ENCODE peak calls at places on chromosomes 5 and 9, in seven cellular contexts. One of them, this sample, is unnamed.

GRCh38 chr5:36701085-36701691 is 94.8 kb downstream of the SLC1A3 start:
- DNase-seq in CD8-positive, alpha-beta memory T cell: no peak
- DNase-seq in fibroblast of lung: no peak
- DNase-seq in pancreas: no peak
- DNase-seq in esophagus squamous epithelium: no peak
- DNase-seq in effector memory CD4-positive, alpha-beta T cell: no peak
- DNase-seq in body of pancreas: no peak
- DNase-seq in this sample: no peak

GRCh38 chr9:123375725-123376132 is 19.7 kb downstream of the CRB2 start:
- DNase-seq in fibroblast of lung: peak; percentile 29
- DNase-seq in effector memory CD4-positive, alpha-beta T cell: no peak
- DNase-seq in esophagus squamous epithelium: no peak
- DNase-seq in pancreas: no peak
- DNase-seq in CD8-positive, alpha-beta memory T cell: no peak
- DNase-seq in body of pancreas: no peak
- DNase-seq in this sample: no peak

GRCh38 chr9:110543631-110544051 is 35.9 kb downstream of the SVEP1 start:
- DNase-seq in CD8-positive, alpha-beta memory T cell: no peak
- DNase-seq in pancreas: no peak
- DNase-seq in fibroblast of lung: peak; percentile 25
- DNase-seq in body of pancreas: peak; percentile 11
- DNase-seq in effector memory CD4-positive, alpha-beta T cell: no peak
- DNase-seq in esophagus squamous epithelium: no peak
- DNase-seq in this sample: peak; percentile 48

GRCh38 chr9:114889802-114890224 is 40.6 kb downstream of the TNFSF8 start:
- DNase-seq in fibroblast of lung: peak; percentile 39
- DNase-seq in effector memory CD4-positive, alpha-beta T cell: no peak
- DNase-seq in pancreas: no peak
- DNase-seq in body of pancreas: no peak
- DNase-seq in CD8-positive, alpha-beta memory T cell: no peak
- DNase-seq in esophagus squamous epithelium: no peak
- DNase-seq in this sample: no peak

GRCh38 chr5:94243612-94244011 is 374.8 kb downstream of the KIAA0825 start:
- DNase-seq in effector memory CD4-positive, alpha-beta T cell: no peak
- DNase-seq in pancreas: no peak
- DNase-seq in body of pancreas: no peak
- DNase-seq in esophagus squamous epithelium: no peak
- DNase-seq in CD8-positive, alpha-beta memory T cell: no peak
- DNase-seq in fibroblast of lung: peak; percentile 95
- DNase-seq in this sample: no peak

GRCh38 chr5:115979628-115980041 is 17.4 kb downstream of the LVRN start:
- DNase-seq in esophagus squamous epithelium: no peak
- DNase-seq in pancreas: no peak
- DNase-seq in fibroblast of lung: peak; percentile 23
- DNase-seq in body of pancreas: no peak
- DNase-seq in effector memory CD4-positive, alpha-beta T cell: no peak
- DNase-seq in CD8-positive, alpha-beta memory T cell: no peak
- DNase-seq in this sample: no peak

GRCh38 chr5:12557012-12557411 is 652.8 kb upstream of the CTNND2 start:
- DNase-seq in body of pancreas: no peak
- DNase-seq in effector memory CD4-positive, alpha-beta T cell: no peak
- DNase-seq in pancreas: no peak
- DNase-seq in fibroblast of lung: no peak
- DNase-seq in CD8-positive, alpha-beta memory T cell: no peak
- DNase-seq in esophagus squamous epithelium: no peak
- DNase-seq in this sample: no peak

GRCh38 chr9:133713211-133713959 is 24.8 kb downstream of the SARDH start:
- DNase-seq in CD8-positive, alpha-beta memory T cell: no peak
- DNase-seq in fibroblast of lung: no peak
- DNase-seq in esophagus squamous epithelium: no peak
- DNase-seq in effector memory CD4-positive, alpha-beta T cell: no peak
- DNase-seq in body of pancreas: no peak
- DNase-seq in pancreas: no peak
- DNase-seq in this sample: no peak

GRCh38 chr5:15601853-15602252 is 101.9 kb downstream of the FBXL7 start:
- DNase-seq in body of pancreas: no peak
- DNase-seq in CD8-positive, alpha-beta memory T cell: no peak
- DNase-seq in effector memory CD4-positive, alpha-beta T cell: no peak
- DNase-seq in esophagus squamous epithelium: no peak
- DNase-seq in fibroblast of lung: no peak
- DNase-seq in pancreas: no peak
- DNase-seq in this sample: no peak

GRCh38 chr5:109567374-109568044 is 122.2 kb upstream of the MAN2A1 start:
- DNase-seq in body of pancreas: peak; percentile 12
- DNase-seq in fibroblast of lung: peak; percentile 10
- DNase-seq in CD8-positive, alpha-beta memory T cell: no peak
- DNase-seq in pancreas: no peak
- DNase-seq in esophagus squamous epithelium: no peak
- DNase-seq in effector memory CD4-positive, alpha-beta T cell: no peak
- DNase-seq in this sample: no peak

GRCh38 chr5:175484824-175485223 is 6.5 kb downstream of the SFXN1 start:
- DNase-seq in pancreas: no peak
- DNase-seq in fibroblast of lung: no peak
- DNase-seq in body of pancreas: no peak
- DNase-seq in esophagus squamous epithelium: no peak
- DNase-seq in effector memory CD4-positive, alpha-beta T cell: no peak
- DNase-seq in CD8-positive, alpha-beta memory T cell: no peak
- DNase-seq in this sample: no peak

GRCh38 chr5:175485631-175486030 is 7.3 kb downstream of the SFXN1 start:
- DNase-seq in fibroblast of lung: peak; percentile 26
- DNase-seq in body of pancreas: no peak
- DNase-seq in CD8-positive, alpha-beta memory T cell: no peak
- DNase-seq in pancreas: no peak
- DNase-seq in effector memory CD4-positive, alpha-beta T cell: no peak
- DNase-seq in esophagus squamous epithelium: no peak
- DNase-seq in this sample: no peak

GRCh38 chr5:175484322-175484721 is 6.0 kb downstream of the SFXN1 start:
- DNase-seq in body of pancreas: no peak
- DNase-seq in CD8-positive, alpha-beta memory T cell: no peak
- DNase-seq in pancreas: no peak
- DNase-seq in effector memory CD4-positive, alpha-beta T cell: no peak
- DNase-seq in esophagus squamous epithelium: no peak
- DNase-seq in fibroblast of lung: no peak
- DNase-seq in this sample: no peak

GRCh38 chr5:175479125-175479881 is 943 bp downstream of the SFXN1 start:
- DNase-seq in CD8-positive, alpha-beta memory T cell: no peak
- DNase-seq in effector memory CD4-positive, alpha-beta T cell: no peak
- DNase-seq in fibroblast of lung: no peak
- DNase-seq in body of pancreas: peak; percentile 15
- DNase-seq in pancreas: no peak
- DNase-seq in esophagus squamous epithelium: no peak
- DNase-seq in this sample: no peak

DNA sequence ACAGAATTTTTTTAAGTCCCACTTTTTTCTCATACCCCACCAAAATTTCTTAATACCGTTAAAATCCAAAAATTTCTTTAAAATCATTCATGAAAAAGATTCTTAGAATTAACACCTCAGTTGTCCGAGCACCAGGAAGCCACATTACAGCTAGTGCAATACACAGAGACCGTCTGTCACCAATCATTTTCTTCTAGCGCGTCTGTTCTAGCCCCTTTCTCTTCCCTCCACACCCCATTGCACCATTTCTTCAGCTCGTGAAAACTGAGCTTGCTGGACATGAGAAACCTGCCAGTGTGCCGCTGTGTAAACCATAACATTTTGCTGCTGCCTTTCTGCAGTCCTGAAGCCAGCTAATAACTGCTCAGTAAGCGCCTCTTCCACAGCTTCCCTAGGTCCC is 5.0 kb downstream of the SFXN1 start:
- DNase-seq in fibroblast of lung: no peak
- DNase-seq in CD8-positive, alpha-beta memory T cell: no peak
- DNase-seq in effector memory CD4-positive, alpha-beta T cell: no peak
- DNase-seq in pancreas: no peak
- DNase-seq in esophagus squamous epithelium: no peak
- DNase-seq in body of pancreas: no peak
- DNase-seq in this sample: no peak
- H3K36me3 ChIP-seq in fibroblast of lung: no peaks in the 10 kb centered on the region
- H3K36me3 ChIP-seq in CD8-positive, alpha-beta memory T cell: peaks cover 4% of the 10 kb centered on the region
- H3K36me3 ChIP-seq in effector memory CD4-positive, alpha-beta T cell: peaks cover 5% of the 10 kb centered on the region
- H3K36me3 ChIP-seq in pancreas: no peaks in the 10 kb centered on the region
- H3K36me3 ChIP-seq in esophagus squamous epithelium: no peaks in the 10 kb centered on the region
- H3K36me3 ChIP-seq in body of pancreas: no peaks in the 10 kb centered on the region
- H3K36me3 ChIP-seq in this sample: peaks cover 3% of the 10 kb centered on the region

GRCh38 chr5:180349391-180349790 is 3.7 kb downstream of the GFPT2 start:
- DNase-seq in pancreas: no peak
- DNase-seq in body of pancreas: no peak
- DNase-seq in effector memory CD4-positive, alpha-beta T cell: no peak
- DNase-seq in fibroblast of lung: no peak
- DNase-seq in CD8-positive, alpha-beta memory T cell: no peak
- DNase-seq in esophagus squamous epithelium: no peak
- DNase-seq in this sample: no peak
- H3K4me1 ChIP-seq in pancreas: peaks cover 3% of the 10 kb centered on the region
- H3K4me1 ChIP-seq in body of pancreas: peaks cover 25% of the 10 kb centered on the region
- H3K4me1 ChIP-seq in effector memory CD4-positive, alpha-beta T cell: peaks cover 12% of the 10 kb centered on the region
- H3K4me1 ChIP-seq in fibroblast of lung: no peaks in the 10 kb centered on the region
- H3K4me1 ChIP-seq in CD8-positive, alpha-beta memory T cell: peaks cover 5% of the 10 kb centered on the region
- H3K4me1 ChIP-seq in esophagus squamous epithelium: peaks cover 14% of the 10 kb centered on the region
- H3K4me1 ChIP-seq in this sample: peaks cover 6% of the 10 kb centered on the region

GRCh38 chr9:97853056-97853843 is at the start of gene FOXE1:
- DNase-seq in fibroblast of lung: no peak
- DNase-seq in esophagus squamous epithelium: no peak
- DNase-seq in effector memory CD4-positive, alpha-beta T cell: no peak
- DNase-seq in body of pancreas: no peak
- DNase-seq in pancreas: no peak
- DNase-seq in CD8-positive, alpha-beta memory T cell: no peak
- DNase-seq in this sample: no peak

GRCh38 chr9:97855486-97855875 is 2.5 kb downstream of the FOXE1 start:
- DNase-seq in CD8-positive, alpha-beta memory T cell: no peak
- DNase-seq in pancreas: no peak
- DNase-seq in body of pancreas: no peak
- DNase-seq in effector memory CD4-positive, alpha-beta T cell: no peak
- DNase-seq in esophagus squamous epithelium: no peak
- DNase-seq in fibroblast of lung: no peak
- DNase-seq in this sample: no peak

GRCh38 chr9:97853844-97854695 is 1.0 kb downstream of the FOXE1 start:
- DNase-seq in body of pancreas: no peak
- DNase-seq in effector memory CD4-positive, alpha-beta T cell: peak; percentile 20
- DNase-seq in fibroblast of lung: peak; percentile 25
- DNase-seq in pancreas: no peak
- DNase-seq in esophagus squamous epithelium: no peak
- DNase-seq in CD8-positive, alpha-beta memory T cell: peak; percentile 71
- DNase-seq in this sample: no peak

GRCh38 chr9:97855899-97856298 is 2.9 kb downstream of the FOXE1 start:
- DNase-seq in body of pancreas: no peak
- DNase-seq in pancreas: no peak
- DNase-seq in fibroblast of lung: no peak
- DNase-seq in esophagus squamous epithelium: no peak
- DNase-seq in CD8-positive, alpha-beta memory T cell: no peak
- DNase-seq in effector memory CD4-positive, alpha-beta T cell: no peak
- DNase-seq in this sample: no peak

GRCh38 chr9:97854696-97855485 is 1.9 kb downstream of the FOXE1 start:
- DNase-seq in esophagus squamous epithelium: no peak
- DNase-seq in CD8-positive, alpha-beta memory T cell: no peak
- DNase-seq in effector memory CD4-positive, alpha-beta T cell: no peak
- DNase-seq in fibroblast of lung: no peak
- DNase-seq in pancreas: no peak
- DNase-seq in body of pancreas: no peak
- DNase-seq in this sample: no peak
- H3K27me3 ChIP-seq in esophagus squamous epithelium: peaks cover 17% of the 10 kb centered on the region
- H3K27me3 ChIP-seq in CD8-positive, alpha-beta memory T cell: peaks cover 82% of the 10 kb centered on the region
- H3K27me3 ChIP-seq in effector memory CD4-positive, alpha-beta T cell: peaks cover 82% of the 10 kb centered on the region
- H3K27me3 ChIP-seq in fibroblast of lung: peaks cover 81% of the 10 kb centered on the region
- H3K27me3 ChIP-seq in pancreas: peaks cover 6% of the 10 kb centered on the region
- H3K27me3 ChIP-seq in body of pancreas: peaks cover 4% of the 10 kb centered on the region
- H3K27me3 ChIP-seq in this sample: peaks cover 99% of the 10 kb centered on the region

DNA sequence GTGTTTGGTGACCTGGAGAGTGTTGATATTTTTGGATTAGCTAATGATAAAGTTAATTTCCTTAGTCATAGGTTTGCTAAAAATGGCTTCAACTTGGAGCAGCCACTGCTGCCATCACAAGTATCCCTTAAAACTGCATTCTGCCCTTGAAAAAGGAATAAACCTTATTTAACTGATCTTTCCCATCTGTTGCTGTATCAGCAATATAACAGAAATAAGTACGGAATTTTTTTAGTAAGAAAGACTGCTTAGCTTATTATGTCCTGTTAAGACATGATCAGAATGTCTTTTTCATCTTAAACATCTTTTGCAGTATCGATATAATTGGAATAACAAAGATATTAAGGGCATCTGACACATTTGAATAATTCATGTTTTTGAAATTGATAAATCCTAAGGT is 75.7 kb downstream of the LNPEP start:
- DNase-seq in fibroblast of lung: no peak
- DNase-seq in CD8-positive, alpha-beta memory T cell: no peak
- DNase-seq in effector memory CD4-positive, alpha-beta T cell: no peak
- DNase-seq in body of pancreas: no peak
- DNase-seq in esophagus squamous epithelium: no peak
- DNase-seq in pancreas: no peak
- DNase-seq in this sample: no peak
- H3K36me3 ChIP-seq in fibroblast of lung: peaks cover 2% of the 10 kb centered on the region
- H3K36me3 ChIP-seq in CD8-positive, alpha-beta memory T cell: peaks cover 30% of the 10 kb centered on the region
- H3K36me3 ChIP-seq in effector memory CD4-positive, alpha-beta T cell: peaks cover 39% of the 10 kb centered on the region
- H3K36me3 ChIP-seq in body of pancreas: peaks cover 9% of the 10 kb centered on the region
- H3K36me3 ChIP-seq in esophagus squamous epithelium: no peaks in the 10 kb centered on the region
- H3K36me3 ChIP-seq in pancreas: peaks cover 5% of the 10 kb centered on the region
- H3K36me3 ChIP-seq in this sample: peaks cover 71% of the 10 kb centered on the region

DNA sequence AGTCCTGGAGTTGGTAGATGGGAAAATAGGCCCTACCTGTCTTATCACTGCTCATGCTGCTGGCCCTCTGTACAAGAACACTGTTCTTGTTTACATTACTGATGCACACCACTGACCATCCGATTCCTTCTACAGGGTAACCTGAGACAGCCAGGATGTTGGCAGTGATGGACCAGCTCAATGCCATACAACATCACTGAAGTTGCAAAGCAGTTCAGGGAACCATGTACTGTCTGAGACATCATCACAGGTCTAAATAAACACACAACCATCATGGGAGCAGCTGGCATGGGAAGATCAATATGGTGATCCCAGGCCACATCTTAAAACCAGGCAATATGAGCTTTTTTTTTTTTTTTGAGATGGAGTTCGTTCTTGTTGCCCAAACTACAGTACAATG is 59.0 kb downstream of the IARS1 start:
- DNase-seq in pancreas: no peak
- DNase-seq in CD8-positive, alpha-beta memory T cell: no peak
- DNase-seq in esophagus squamous epithelium: no peak
- DNase-seq in body of pancreas: no peak
- DNase-seq in effector memory CD4-positive, alpha-beta T cell: no peak
- DNase-seq in fibroblast of lung: no peak
- DNase-seq in this sample: no peak
- H3K4me1 ChIP-seq in pancreas: no peaks in the 10 kb centered on the region
- H3K4me1 ChIP-seq in CD8-positive, alpha-beta memory T cell: no peaks in the 10 kb centered on the region
- H3K4me1 ChIP-seq in esophagus squamous epithelium: no peaks in the 10 kb centered on the region
- H3K4me1 ChIP-seq in body of pancreas: no peaks in the 10 kb centered on the region
- H3K4me1 ChIP-seq in effector memory CD4-positive, alpha-beta T cell: no peaks in the 10 kb centered on the region
- H3K4me1 ChIP-seq in fibroblast of lung: no peaks in the 10 kb centered on the region
- H3K4me1 ChIP-seq in this sample: no peaks in the 10 kb centered on the region

This sample was measured in psoas muscle.